ENCODE peak calls at places on chromosomes 2 and 18, in ten cellular contexts. I is NCI-H1436 treated with DMSO at 0.1 percent for 48 hours; D is foreskin fibroblast; J is stimulated activated CD8-positive, alpha-beta memory T cell treated with anti-CD3 and anti-CD28 coated beads, Interleukin-4, amount 100 ng/mL, for 24 hours; L is HuH-7; G is activated CD8-positive, alpha-beta T cell treated with anti-CD3 and anti-CD28 coated beads for 36 hours; X is CD4-positive, alpha-beta memory T cell; V is EL; F is activated T-cell treated with anti-CD3 and anti-CD28 coated beads, Interleukin-2, amount 50 U/mL, for 1 hour; N is HCEC 1CT. M is an unnamed sample.
A peak's percentile ranks its signal among the peaks of the same experiment; 100 is the strongest.

GRCh38 chr2:85800576-85800975 is 46.8 kb downstream of the ATOH8 start:
- DNase-seq in I (no peak), D (no peak), J (no peak), L (no peak), G (no peak), X (no peak), V (no peak), F (no peak), N (no peak), M (no peak)

GRCh38 chr18:79476031-79476917 is 80.5 kb downstream of the NFATC1 start:
- DNase-seq in I (no peak), D (no peak), J (no peak), L (no peak), G (no peak), X (no peak), V (no peak), F (no peak), N (no peak), M (no peak)

GRCh38 chr2:162261032-162261945 is 18.0 kb upstream of the FAP start:
- DNase-seq in I (no peak), D (peak; percentile 76), J (no peak), L (no peak), G (peak; percentile 2), X (no peak), V (peak; percentile 64), F (no peak), N (peak; percentile 86), M (peak; percentile 28)

GRCh38 chr18:75025573-75025972 is 183.4 kb downstream of the PTGR3 start:
- DNase-seq in I (no peak), D (no peak), J (no peak), L (no peak), G (no peak), X (no peak), V (no peak), F (no peak), N (no peak), M (no peak)

GRCh38 chr2:179974743-179975142 is 32.4 kb downstream of the CWC22 start:
- DNase-seq in I (no peak), D (peak; percentile 30), J (no peak), L (no peak), G (no peak), X (no peak), V (peak; percentile 61), F (no peak), N (peak; percentile 15), M (no peak)

GRCh38 chr2:60215295-60215990 is 338.0 kb downstream of the BCL11A start:
- DNase-seq in I (no peak), D (no peak), J (no peak), L (no peak), G (no peak), X (no peak), V (no peak), F (no peak), N (no peak), M (no peak)

GRCh38 chr18:69992776-69993175 is 45.1 kb upstream of the CD226 start:
- DNase-seq in I (no peak), D (peak; percentile 73), J (no peak), L (no peak), G (no peak), X (no peak), V (peak; percentile 53), F (no peak), N (peak; percentile 66), M (no peak)

GRCh38 chr2:199339826-199340605 is 117.7 kb downstream of the SATB2 start:
- DNase-seq in I (no peak), D (peak; percentile 28), J (no peak), L (no peak), G (no peak), X (no peak), V (peak; percentile 8), F (no peak), N (peak; percentile 83), M (no peak)

GRCh38 chr2:124875627-124876244 is 850.6 kb downstream of the CNTNAP5 start:
- DNase-seq in I (no peak), D (no peak), J (no peak), L (no peak), G (no peak), X (no peak), V (no peak), F (no peak), N (no peak), M (no peak)

GRCh38 chr2:11499081-11499743 is 33.3 kb upstream of the E2F6 start:
- DNase-seq in I (no peak), D (no peak), J (no peak), L (peak; percentile 55), G (no peak), X (no peak), V (no peak), F (no peak), N (no peak), M (no peak)

GRCh38 chr2:43405829-43406228 is 179.4 kb upstream of the ZFP36L2 start:
- DNase-seq in I (no peak), D (no peak), J (no peak), L (no peak), G (no peak), X (no peak), V (no peak), F (no peak), N (no peak), M (no peak)

GRCh38 chr18:41745166-41746049 is 209.6 kb upstream of the PIK3C3 start:
- DNase-seq in I (peak; percentile 49), D (peak; percentile 57), J (no peak), L (peak; percentile 30), G (peak; percentile 35), X (no peak), V (peak; percentile 38), F (no peak), N (peak; percentile 49), M (peak; percentile 5)

GRCh38 chr2:240579771-240580614 is 6.5 kb upstream of the CAPN10 start:
- DNase-seq in I (no peak), D (peak; percentile 94), J (peak; percentile 48), L (peak; percentile 48), G (peak; percentile 83), X (peak; percentile 85), V (peak; percentile 92), F (peak; percentile 79), N (peak; percentile 92), M (peak; percentile 52)

GRCh38 chr18:35817604-35818352 is 154.7 kb upstream of the RMP24 start:
- DNase-seq in I (no peak), D (no peak), J (no peak), L (no peak), G (no peak), X (no peak), V (no peak), F (no peak), N (no peak), M (no peak)

GRCh38 chr2:241810304-241811208 is 1.6 kb downstream of the NEU4 start:
- DNase-seq in I (no peak), D (no peak), J (no peak), L (no peak), G (no peak), X (no peak), V (no peak), F (no peak), N (no peak), M (peak; percentile 17)

GRCh38 chr2:147051814-147052213 is 793.0 kb upstream of the ACVR2A start:
- DNase-seq in I (no peak), D (no peak), J (no peak), L (no peak), G (no peak), X (no peak), V (no peak), F (no peak), N (no peak), M (no peak)

GRCh38 chr18:57921708-57922107 is 118.6 kb upstream of the ATP8B1 start:
- DNase-seq in I (no peak), D (peak; percentile 53), J (no peak), L (no peak), G (peak; percentile 16), X (no peak), V (peak; percentile 45), F (no peak), N (peak; percentile 72), M (no peak)

GRCh38 chr2:51158236-51158635 is 126.3 kb upstream of the NRXN1 start:
- DNase-seq in I (no peak), D (no peak), J (no peak), L (no peak), G (no peak), X (no peak), V (no peak), F (no peak), N (no peak), M (no peak)

GRCh38 chr18:47929681-47930085 is 776 bp downstream of the SMAD2 start:
- DNase-seq in I (no peak), D (no peak), J (no peak), L (no peak), G (no peak), X (no peak), V (no peak), F (no peak), N (peak; percentile 56), M (no peak)

GRCh38 chr2:77270433-77270832 is 251.7 kb downstream of the LRRTM4 start:
- DNase-seq in I (no peak), D (no peak), J (no peak), L (no peak), G (no peak), X (no peak), V (no peak), F (no peak), N (no peak), M (no peak)

M was measured in hepatic stellate cell.